ENCODE peak calls at places on chromosome 14, in four cellular contexts. F, M, H and L are unnamed samples. For H3K36me3, the result is how much of the 10 kb centered on the place peaks cover.

GRCh38 chr14:93135399-93135798 is 19.7 kb upstream of the ITPK1 start:
- DNase-seq in M (peak), H (no peak), F (no peak), L (no peak)

GRCh38 chr14:53953002-53953827 is 3.4 kb downstream of the BMP4 start:
- DNase-seq in F (peak), H (peak), M (peak), L (peak)

GRCh38 chr14:78286210-78286609 is 116.0 kb downstream of the NRXN3 start:
- DNase-seq in M (no peak), H (no peak), F (no peak), L (no peak)

GRCh38 chr14:51781352-51781751 is 79.1 kb upstream of the GNG2 start:
- DNase-seq in M (no peak), F (no peak), H (no peak), L (no peak)

GRCh38 chr14:34199585-34199984 is 248.7 kb upstream of the EGLN3 start:
- DNase-seq in F (no peak), M (no peak), H (peak), L (no peak)

GRCh38 chr14:81655423-81656314 is 122.0 kb upstream of the SEL1L start:
- DNase-seq in F (no peak), M (no peak), H (no peak), L (no peak)

GRCh38 chr14:94394594-94395305 is 6.3 kb upstream of the SERPINA1 start:
- DNase-seq in F (peak), M (no peak), H (peak), L (peak)

GRCh38 chr14:47674546-47675238 is 713 bp downstream of the MDGA2 start:
- DNase-seq in H (no peak), M (no peak), F (no peak), L (no peak)

GRCh38 chr14:102775855-102776760 is 1.1 kb upstream of the TRAF3 start:
- DNase-seq in F (peak), M (no peak), H (peak), L (peak)

GRCh38 chr14:75050852-75051555 is at the start of gene MLH3:
- DNase-seq in H (peak), M (peak), F (peak), L (peak)

GRCh38 chr14:59060841-59061240 is 127.6 kb upstream of the DAAM1 start:
- DNase-seq in F (no peak), M (no peak), H (no peak), L (peak)

GRCh38 chr14:86243158-86243557 is 713.2 kb downstream of the FLRT2 start:
- DNase-seq in M (no peak), F (no peak), H (no peak), L (no peak)

GRCh38 chr14:92729632-92730358 is 18.6 kb downstream of the LGMN start:
- DNase-seq in H (peak), F (no peak), M (no peak), L (no peak)

GRCh38 chr14:85437143-85437542 is 92.8 kb upstream of the FLRT2 start:
- DNase-seq in F (no peak), M (peak), H (peak), L (no peak)

GRCh38 chr14:98819867-98820206 is 452.2 kb downstream of the BCL11B start:
- DNase-seq in H (no peak), M (no peak), F (no peak), L (peak)

GRCh38 chr14:67618617-67619063 is 1.1 kb upstream of the ARG2 start:
- DNase-seq in M (no peak), H (peak), F (no peak), L (no peak)

GRCh38 chr14:68649461-68650189 is 143.2 kb downstream of the ZFP36L1 start:
- DNase-seq in M (peak), H (peak), F (no peak), L (no peak)

GRCh38 chr14:49893309-49894213 is 679 bp downstream of the ARF6 start:
- DNase-seq in H (no peak), M (no peak), F (peak), L (peak)

GRCh38 chr14:36091096-36091495 is 85.4 kb downstream of the PTCSC3 start:
- DNase-seq in M (peak), F (no peak), H (peak), L (no peak)

GRCh38 chr14:103522028-103522581 is 525 bp downstream of the CKB start:
- DNase-seq in F (no peak), H (no peak), M (no peak), L (peak)

GRCh38 chr14:21025374-21026151 is 702 bp upstream of the NDRG2 start:
- DNase-seq in F (peak), H (no peak), M (peak), L (peak)
- TF ChIP-seq POLR2A in F (no peak), H (no peak), M (no peak), L (no peak)

GRCh38 chr14:52875707-52876106 is 75.1 kb downstream of the FERMT2 start:
- DNase-seq in F (no peak), H (no peak), M (no peak), L (no peak)

GRCh38 chr14:52871606-52872005 is 79.2 kb downstream of the FERMT2 start:
- DNase-seq in M (no peak), H (no peak), F (no peak), L (no peak)

GRCh38 chr14:52873096-52873495 is 77.8 kb downstream of the FERMT2 start:
- DNase-seq in M (no peak), F (no peak), H (no peak), L (no peak)

GRCh38 chr14:52874389-52874788 is 76.5 kb downstream of the FERMT2 start:
- DNase-seq in F (no peak), M (no peak), H (no peak), L (no peak)

DNA sequence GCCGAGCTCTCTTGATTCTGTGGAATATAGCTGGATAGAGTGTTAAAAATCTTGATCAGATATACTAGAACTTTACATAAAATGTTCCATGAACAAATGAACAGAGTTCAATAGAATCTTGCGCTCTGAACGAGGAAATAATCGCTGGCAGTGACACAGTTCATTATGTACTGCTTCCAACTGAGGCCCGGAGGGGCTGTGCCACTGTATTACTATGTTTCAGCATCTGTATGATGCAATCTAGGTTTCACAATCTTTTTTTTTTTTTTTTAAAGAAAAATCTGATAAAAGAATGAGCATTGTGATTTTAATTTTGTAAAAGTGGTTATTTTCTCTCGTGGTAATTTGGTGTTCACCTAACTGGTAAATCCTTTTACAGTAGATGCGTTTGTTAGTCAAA is 77.2 kb downstream of the FERMT2 start:
- DNase-seq in H (peak), F (no peak), M (no peak), L (no peak)
- H3K36me3 ChIP-seq in H (half or more), F (under half), M (under half), L (under half)

DNA sequence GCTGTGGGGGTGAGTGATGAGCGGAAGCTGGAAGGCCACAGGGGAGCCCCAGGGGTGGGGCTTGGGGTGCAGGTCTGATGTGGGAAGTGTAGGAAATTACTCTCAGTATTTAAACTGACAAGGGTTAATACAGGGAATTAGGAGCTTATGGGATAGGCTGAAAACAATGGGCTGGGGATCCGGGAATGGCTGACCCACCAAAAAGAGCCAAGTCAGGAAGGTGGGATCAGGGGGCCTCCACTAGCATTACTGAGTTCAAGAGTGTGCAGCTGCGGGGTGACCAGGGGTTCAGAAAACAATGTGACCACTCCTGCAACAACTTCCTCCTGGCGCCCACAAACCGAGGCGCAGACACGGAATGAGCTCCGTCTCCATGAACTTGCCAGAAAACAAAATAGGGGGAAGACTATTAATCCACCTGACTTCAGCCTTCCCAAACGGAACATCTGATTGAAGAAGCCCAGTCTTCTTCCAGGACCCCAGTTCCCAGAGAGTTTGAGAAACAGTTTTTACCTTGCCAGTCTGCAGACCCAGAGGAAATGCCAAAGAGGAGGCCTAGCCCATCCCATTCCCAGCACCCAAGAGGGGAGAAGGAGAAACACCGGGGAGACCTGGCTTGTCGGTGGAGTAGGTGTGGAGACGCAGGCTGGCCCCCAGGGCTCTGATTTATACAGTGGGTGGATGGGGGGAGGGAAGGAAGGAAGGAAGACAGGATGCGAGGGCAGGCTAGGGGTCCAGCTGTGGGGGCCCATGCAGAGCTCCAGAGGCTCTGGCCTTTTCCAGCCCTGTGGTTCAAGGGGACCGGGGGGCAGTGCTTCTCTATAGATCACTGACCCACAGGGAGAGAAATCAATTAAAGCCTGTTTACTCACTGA is 16.5 kb upstream of the YY1 start:
- DNase-seq in H (no peak), F (no peak), M (no peak), L (no peak)
- H3K4me3 ChIP-seq in H (no peak), F (peak), M (no peak), L (no peak)

GRCh38 chr14:104659764-104660523 is 29.5 kb upstream of the INF2 start:
- DNase-seq in H (peak), M (no peak), F (no peak), L (no peak)

GRCh38 chr14:104658325-104658712 is 31.1 kb upstream of the INF2 start:
- DNase-seq in H (no peak), M (no peak), F (no peak), L (no peak)

GRCh38 chr14:104659146-104659545 is 30.3 kb upstream of the INF2 start:
- DNase-seq in F (no peak), M (no peak), H (no peak), L (no peak)

GRCh38 chr14:104661086-104661485 is 28.3 kb upstream of the INF2 start:
- DNase-seq in H (no peak), F (no peak), M (no peak), L (no peak)

DNA sequence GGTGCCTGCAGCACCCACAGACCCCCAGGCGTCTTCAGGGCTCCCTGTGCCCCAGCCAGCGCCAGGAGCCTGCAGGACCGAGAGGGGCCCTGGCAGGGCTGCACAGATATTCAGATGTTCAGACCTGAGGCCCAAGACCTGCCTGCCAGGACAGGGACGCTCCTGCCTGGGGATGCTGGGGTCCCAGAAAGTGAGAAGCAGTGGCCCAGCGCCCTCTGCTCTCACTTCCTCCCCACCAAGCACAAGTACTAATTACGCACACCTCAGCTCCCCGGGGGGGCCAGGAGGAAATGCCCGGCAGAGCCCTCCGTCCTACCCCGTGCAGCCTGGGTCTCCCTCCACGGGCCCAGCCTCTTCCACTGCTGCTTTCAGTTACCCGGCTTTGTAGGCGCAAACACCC is 28.8 kb upstream of the INF2 start:
- DNase-seq in F (peak), H (no peak), M (no peak), L (no peak)
- TF ChIP-seq POLR2A in F (no peak), H (no peak), M (no peak), L (no peak)

GRCh38 chr14:91332448-91333059 is 85.1 kb downstream of the CCDC88C start:
- DNase-seq in F (peak), M (peak), H (no peak), L (no peak)
- H3K36me3 ChIP-seq in F (under half), M (under half), H (under half), L (under half)

GRCh38 chr14:95875831-95876768 is 532 bp upstream of the TUNAR start:
- DNase-seq in F (no peak), H (no peak), M (no peak), L (no peak)
- H3K4me3 ChIP-seq in F (peak), H (no peak), M (no peak), L (no peak)

GRCh38 chr14:60721331-60722162 is 2.6 kb downstream of the SIX4 start:
- DNase-seq in M (peak), F (peak), H (peak), L (peak)

GRCh38 chr14:60722836-60723217 is 1.3 kb downstream of the SIX4 start:
- DNase-seq in F (peak), M (peak), H (peak), L (peak)

GRCh38 chr14:60723218-60724079 is 702 bp downstream of the SIX4 start:
- DNase-seq in M (peak), H (peak), F (peak), L (peak)

GRCh38 chr14:60722163-60722835 is 1.9 kb downstream of the SIX4 start:
- DNase-seq in H (peak), M (peak), F (peak), L (peak)

DNA sequence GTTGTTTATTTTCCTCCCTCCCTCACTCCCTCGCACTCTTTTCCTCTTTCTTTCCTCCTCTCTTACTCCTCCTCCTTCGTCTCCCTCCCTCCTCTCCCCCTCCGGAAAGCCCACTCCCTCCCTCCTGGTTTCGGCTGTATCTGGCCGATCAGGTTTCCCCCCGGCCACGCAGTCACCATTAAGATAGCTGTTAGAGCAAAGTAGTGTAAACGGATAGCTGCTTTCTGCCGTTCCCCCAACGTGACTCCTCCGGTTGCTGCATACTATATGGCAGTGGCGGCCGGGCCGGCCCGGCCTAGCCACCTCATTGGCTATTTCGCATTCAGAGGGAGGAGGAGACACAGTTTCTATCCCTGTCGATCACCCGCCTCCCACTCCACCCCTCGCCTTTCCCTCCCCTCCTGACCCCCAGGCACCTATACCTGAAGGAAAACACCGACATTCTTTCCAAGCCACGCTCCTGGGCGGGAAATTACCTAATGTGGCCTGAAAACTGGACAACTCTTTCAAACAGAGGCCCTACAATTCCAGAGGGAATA is at the start of gene SIX4:
- DNase-seq in M (peak), F (peak), H (peak), L (peak)
- TF ChIP-seq POLR2A in M (peak), F (no peak), H (peak), L (no peak)

GRCh38 chr14:73924337-73924736 is 25.6 kb downstream of the FAM161B start:
- DNase-seq in M (no peak), F (no peak), H (peak), L (no peak)
- H3K36me3 ChIP-seq in M (under half), F (under half), H (under half), L (half or more)